ENCODE peak calls at places on chromosome 12, in six cellular contexts. F is endothelial cell of umbilical vein, Y is A549, M is esophagus muscularis mucosa, Z is uterus, I is ovary. N is an unnamed sample.

GRCh38 chr12:16095531-16096110 is 181.9 kb downstream of the SLC15A5 start:
- DNase-seq in F (no peak), Y (no peak), M (no peak), Z (no peak), I (no peak), N (no peak)

GRCh38 chr12:106074706-106075392 is 63.9 kb downstream of the NUAK1 start:
- DNase-seq in F (peak), Y (no peak), M (peak), Z (peak), I (no peak), N (no peak)

GRCh38 chr12:54858562-54858961 is 4.2 kb downstream of the MUCL1 start:
- DNase-seq in F (no peak), Y (no peak), M (no peak), Z (no peak), I (no peak), N (no peak)

GRCh38 chr12:106655577-106655976 is 72.8 kb downstream of the RFX4 start:
- DNase-seq in F (no peak), Y (no peak), M (peak), Z (no peak), I (no peak), N (no peak)

GRCh38 chr12:102595315-102595714 is 115.0 kb upstream of the IGF1 start:
- DNase-seq in F (no peak), Y (no peak), M (no peak), Z (no peak), I (no peak), N (no peak)

GRCh38 chr12:18716236-18716635 is 21.6 kb downstream of the PLCZ1 start:
- DNase-seq in F (no peak), Y (no peak), M (no peak), Z (no peak), I (no peak), N (peak)

GRCh38 chr12:79841878-79842265 is 93.0 kb downstream of the PPP1R12A start:
- DNase-seq in F (no peak), Y (no peak), M (no peak), Z (no peak), I (no peak), N (no peak)

GRCh38 chr12:52537101-52537500 is 15.8 kb downstream of the KRT71 start:
- DNase-seq in F (no peak), Y (no peak), M (no peak), Z (no peak), I (no peak), N (no peak)

GRCh38 chr12:121789800-121790748 is 3.4 kb downstream of the RHOF start:
- DNase-seq in F (no peak), Y (no peak), M (no peak), Z (no peak), I (no peak), N (peak)

GRCh38 chr12:24950231-24950834 is 1.4 kb upstream of the BCAT1 start:
- DNase-seq in F (no peak), Y (no peak), M (no peak), Z (no peak), I (no peak), N (no peak)

GRCh38 chr12:6957741-6958608 is 6.8 kb downstream of the PTPN6 start:
- DNase-seq in F (no peak), Y (no peak), M (no peak), Z (no peak), I (no peak), N (no peak)

GRCh38 chr12:29625359-29625953 is 128.0 kb upstream of the OVCH1 start:
- DNase-seq in F (no peak), Y (no peak), M (no peak), Z (no peak), I (no peak), N (no peak)

GRCh38 chr12:13001725-13002040 is 1.6 kb upstream of the HEBP1 start:
- DNase-seq in F (no peak), Y (no peak), M (no peak), Z (no peak), I (no peak), N (no peak)

GRCh38 chr12:16281157-16281556 is 3.7 kb upstream of the SLC15A5 start:
- DNase-seq in F (no peak), Y (peak), M (no peak), Z (no peak), I (no peak), N (no peak)

GRCh38 chr12:89217472-89217871 is 134.8 kb downstream of the DUSP6 start:
- DNase-seq in F (no peak), Y (no peak), M (no peak), Z (no peak), I (no peak), N (no peak)

GRCh38 chr12:95006206-95006605 is 2.7 kb upstream of the NDUFA12 start:
- DNase-seq in F (no peak), Y (no peak), M (no peak), Z (no peak), I (no peak), N (no peak)

GRCh38 chr12:67692966-67693365 is 44.4 kb downstream of the DYRK2 start:
- DNase-seq in F (no peak), Y (no peak), M (no peak), Z (no peak), I (no peak), N (no peak)

GRCh38 chr12:96048392-96048969 is 13.1 kb upstream of the LTA4H start:
- DNase-seq in F (peak), Y (peak), M (no peak), Z (no peak), I (no peak), N (no peak)

GRCh38 chr12:108511633-108512540 is 3.2 kb upstream of the FICD start:
- DNase-seq in F (peak), Y (peak), M (peak), Z (peak), I (peak), N (peak)

GRCh38 chr12:6229823-6230222 is 29.6 kb downstream of the CD9 start:
- DNase-seq in F (peak), Y (no peak), M (no peak), Z (peak), I (peak), N (peak)

GRCh38 chr12:117085318-117085947 is 13.8 kb downstream of the TESC start:
- DNase-seq in F (no peak), Y (no peak), M (no peak), Z (no peak), I (no peak), N (no peak)

GRCh38 chr12:52149182-52149641 is 42.6 kb downstream of the KRT80 start:
- DNase-seq in F (no peak), Y (no peak), M (no peak), Z (no peak), I (no peak), N (no peak)

GRCh38 chr12:132955094-132955932 is 793 bp downstream of the ZNF605 start:
- DNase-seq in F (peak), Y (peak), M (no peak), Z (peak), I (peak), N (peak)

GRCh38 chr12:19440019-19440858 is 947 bp downstream of the AEBP2 start:
- DNase-seq in F (peak), Y (peak), M (peak), Z (peak), I (peak), N (peak)

GRCh38 chr12:28313631-28314030 is 123.4 kb downstream of the CCDC91 start:
- DNase-seq in F (peak), Y (no peak), M (no peak), Z (no peak), I (no peak), N (peak)

GRCh38 chr12:62543324-62543723 is 76.7 kb downstream of the MON2 start:
- DNase-seq in F (no peak), Y (no peak), M (no peak), Z (no peak), I (no peak), N (no peak)

GRCh38 chr12:78185651-78186050 is 355.0 kb downstream of the NAV3 start:
- DNase-seq in F (no peak), Y (no peak), M (no peak), Z (no peak), I (no peak), N (no peak)

GRCh38 chr12:41577995-41578394 is 389.9 kb downstream of the PDZRN4 start:
- DNase-seq in F (no peak), Y (no peak), M (no peak), Z (no peak), I (no peak), N (no peak)

GRCh38 chr12:47615711-47616110 is 90.1 kb downstream of the RPAP3 start:
- DNase-seq in F (no peak), Y (no peak), M (no peak), Z (no peak), I (no peak), N (no peak)

GRCh38 chr12:56081393-56082347 is 1.7 kb downstream of the ERBB3 start:
- DNase-seq in F (no peak), Y (peak), M (no peak), Z (no peak), I (no peak), N (no peak)

GRCh38 chr12:52441320-52441911 is 7.2 kb upstream of the KRT75 start:
- DNase-seq in F (no peak), Y (peak), M (peak), Z (no peak), I (no peak), N (no peak)

GRCh38 chr12:33265037-33265436 is 174.6 kb downstream of the SYT10 start:
- DNase-seq in F (no peak), Y (no peak), M (no peak), Z (no peak), I (no peak), N (no peak)

GRCh38 chr12:29153231-29153630 is 4.2 kb downstream of the FAR2 start:
- DNase-seq in F (peak), Y (no peak), M (no peak), Z (no peak), I (no peak), N (peak)

GRCh38 chr12:7129647-7130536 is at the start of gene CLSTN3:
- DNase-seq in F (peak), Y (no peak), M (peak), Z (peak), I (peak), N (peak)

GRCh38 chr12:128551266-128552025 is 272.3 kb downstream of the SLC15A4 start:
- DNase-seq in F (no peak), Y (no peak), M (no peak), Z (no peak), I (no peak), N (no peak)

GRCh38 chr12:8681129-8681902 is 16.5 kb upstream of the RIMKLB start:
- DNase-seq in F (peak), Y (peak), M (no peak), Z (peak), I (no peak), N (no peak)

GRCh38 chr12:122888232-122888752 is 7.6 kb downstream of the VPS37B start:
- DNase-seq in F (peak), Y (peak), M (no peak), Z (no peak), I (no peak), N (peak)
- H3K4me3 ChIP-seq in F (peak), Y (peak), M (peak), Z (no peak), I (no peak), N (peak)

DNA sequence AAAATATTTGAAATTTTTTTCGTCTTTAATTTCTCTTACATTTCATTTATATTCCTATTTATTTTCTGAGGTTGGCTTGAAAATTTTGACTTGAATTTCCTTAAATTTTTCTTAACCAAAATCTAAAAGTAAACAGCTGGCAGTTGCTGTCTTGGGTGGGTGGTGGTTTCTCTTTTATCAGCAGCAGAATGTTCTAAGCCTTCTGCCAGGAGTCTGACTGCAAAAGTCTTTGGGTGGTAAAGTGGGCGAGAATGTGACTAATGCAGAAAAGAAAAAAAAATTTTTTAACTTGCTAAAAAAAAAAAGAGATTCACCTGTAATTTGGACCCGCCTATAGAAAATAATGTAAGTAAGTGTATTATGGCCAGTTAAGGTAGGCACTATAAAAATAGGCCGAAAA is 2.5 kb downstream of the FGFR1OP2 start:
- DNase-seq in F (no peak), Y (no peak), M (no peak), Z (no peak), I (no peak), N (peak)
- TF ChIP-seq POLR2A in F (no peak), Y (no peak), M (no peak), Z (no peak), I (no peak), N (no peak)

DNA sequence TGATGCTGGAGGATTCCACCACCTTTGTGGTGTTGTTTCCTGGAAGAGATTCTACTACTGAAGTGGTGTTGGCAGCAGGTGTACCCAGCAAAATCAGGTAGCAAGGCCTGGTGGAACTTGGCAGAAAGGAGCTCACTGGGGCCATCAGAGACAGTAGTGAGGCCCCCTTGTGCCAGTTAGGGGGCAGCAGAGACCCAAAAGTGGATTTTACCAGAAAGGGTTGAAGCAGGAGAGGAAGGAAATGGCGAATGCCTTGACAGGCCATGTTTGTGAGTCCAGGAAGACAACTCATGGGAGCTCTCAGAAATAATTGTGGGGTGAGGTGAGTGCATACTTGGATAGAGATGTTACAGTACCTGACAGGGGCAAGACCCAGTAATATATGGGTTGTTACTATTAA is 137.7 kb upstream of the FGD4 start:
- DNase-seq in F (no peak), Y (peak), M (no peak), Z (no peak), I (no peak), N (peak)
- H3K4me3 ChIP-seq in F (no peak), Y (no peak), M (no peak), Z (no peak), I (no peak), N (no peak)

GRCh38 chr12:91931110-91931509 is 214.5 kb downstream of the BTG1 start:
- DNase-seq in F (no peak), Y (peak), M (no peak), Z (peak), I (peak), N (no peak)
- TF ChIP-seq POLR2A in F (no peak), Y (no peak), M (no peak), Z (no peak), I (no peak), N (no peak)

GRCh38 chr12:124387510-124387855 is 92.6 kb downstream of the RFLNA start:
- DNase-seq in F (peak), Y (no peak), M (no peak), Z (peak), I (no peak), N (no peak)
- H3K4me3 ChIP-seq in F (peak), Y (peak), M (peak), Z (peak), I (peak), N (no peak)

DNA sequence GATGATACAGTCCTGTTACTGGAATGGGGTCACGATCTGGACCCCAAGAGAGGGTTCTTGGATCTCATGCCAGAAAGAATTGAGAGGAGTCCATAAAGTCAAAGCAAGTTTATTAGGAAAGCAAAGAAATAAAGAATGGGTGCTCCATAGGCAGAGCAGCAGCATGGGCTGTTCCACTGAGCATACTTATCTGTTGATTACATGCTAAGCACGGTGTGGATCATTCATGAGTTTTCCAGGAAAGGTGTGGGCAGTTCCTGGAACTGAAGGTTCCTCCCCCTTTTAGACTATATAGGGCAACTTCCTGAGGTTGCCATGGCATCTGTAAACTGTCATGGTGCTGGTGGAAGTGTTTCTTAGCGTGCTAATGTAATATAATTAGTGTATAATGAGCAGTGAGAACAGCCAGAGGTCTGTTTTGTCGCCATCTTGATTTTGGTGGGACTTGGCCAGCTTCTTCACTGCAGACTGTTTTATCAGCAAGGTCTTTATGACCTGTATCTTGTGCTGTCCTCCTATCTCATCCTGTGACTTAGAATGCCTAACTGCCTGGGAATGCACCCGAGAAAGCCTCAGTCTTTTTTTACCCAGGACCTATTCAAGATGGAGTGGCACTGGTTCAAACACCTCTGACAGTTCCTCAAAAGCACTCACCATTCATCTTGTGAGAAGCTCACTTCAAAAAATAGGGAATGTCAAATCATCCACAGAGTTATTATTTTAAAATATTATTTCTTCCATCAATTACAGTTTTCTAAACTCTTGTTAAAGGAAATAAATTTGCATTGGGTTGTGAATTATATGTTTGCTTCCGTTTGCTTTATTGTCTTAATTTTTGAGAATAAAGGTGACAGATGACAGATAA is 1358.8 kb upstream of the TMEM132C start:
- DNase-seq in F (no peak), Y (no peak), M (no peak), Z (no peak), I (no peak), N (no peak)
- TF ChIP-seq POLR2A in F (no peak), Y (no peak), M (no peak), Z (no peak), I (no peak), N (no peak)

DNA sequence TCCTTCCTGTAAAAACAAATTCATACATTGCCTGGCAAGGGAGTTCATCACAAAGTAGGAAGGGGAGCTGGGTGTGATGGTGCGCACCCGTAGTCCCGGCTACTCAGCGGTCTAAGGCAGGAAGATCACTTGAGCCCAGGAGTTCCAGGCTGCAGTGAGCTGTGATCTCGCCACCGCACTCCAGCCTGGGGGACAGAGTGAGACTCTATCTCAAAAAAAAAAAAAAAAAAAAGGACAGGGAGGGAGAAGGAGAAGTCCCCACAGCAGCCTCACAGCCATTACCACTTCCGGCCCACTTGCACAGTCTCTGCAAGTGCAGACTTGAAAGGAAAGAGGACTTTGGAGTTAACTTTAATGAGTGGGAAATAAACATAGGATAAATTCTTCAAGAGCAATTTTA is 121.0 kb downstream of the FBXL14 start:
- DNase-seq in F (peak), Y (no peak), M (no peak), Z (no peak), I (no peak), N (peak)
- H3K4me3 ChIP-seq in F (no peak), Y (no peak), M (no peak), Z (no peak), I (no peak), N (peak)

DNA sequence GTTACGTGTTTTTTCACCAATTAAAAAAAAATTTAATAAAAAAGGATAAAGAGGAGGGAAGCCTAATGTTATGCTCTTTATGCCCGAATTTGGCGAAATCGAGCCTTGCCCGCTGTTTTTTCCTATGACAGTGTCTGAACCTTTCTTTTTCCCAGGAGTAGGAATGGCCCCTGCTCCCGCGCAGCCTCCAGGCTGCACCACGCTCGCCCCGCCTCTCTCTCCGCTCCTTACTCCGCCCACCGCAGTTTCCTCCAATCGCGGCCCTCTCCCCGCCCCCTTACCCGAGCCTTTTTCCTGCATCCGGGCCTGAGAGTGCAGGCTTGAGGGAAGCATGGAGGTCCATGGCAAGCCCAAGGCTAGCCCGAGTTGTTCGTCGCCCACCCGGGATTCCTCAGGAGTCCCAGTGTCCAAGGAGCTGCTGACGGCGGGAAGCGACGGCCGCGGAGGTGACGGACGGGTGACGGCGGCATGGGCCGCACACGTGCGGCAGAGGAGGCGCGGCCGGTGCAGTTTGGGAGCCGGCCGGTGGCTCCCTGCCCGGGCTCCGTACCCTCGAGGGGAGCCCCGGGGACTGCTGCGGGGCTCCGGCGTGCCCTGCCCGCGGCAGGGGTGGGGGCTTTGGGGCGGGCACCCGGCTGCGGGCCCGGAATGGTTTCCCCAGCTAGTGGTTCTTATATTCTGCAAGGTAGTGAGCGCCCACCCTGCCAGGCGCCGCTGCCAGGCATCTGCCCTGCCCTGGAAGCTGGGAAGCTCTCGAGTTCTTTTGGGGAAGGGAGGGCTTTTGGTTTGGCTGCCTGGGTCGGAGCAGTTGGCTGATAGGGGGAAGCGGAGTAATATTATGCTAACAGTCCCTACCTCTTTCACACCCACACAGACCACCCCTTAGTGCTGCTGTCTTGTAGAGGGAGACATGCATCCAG is at the start of gene NOPCHAP1:
- DNase-seq in F (peak), Y (peak), M (peak), Z (peak), I (peak), N (peak)
- TF ChIP-seq POLR2A in F (peak), Y (peak), M (no peak), Z (peak), I (peak), N (peak)